ENCODE peak calls at places on chromosome 6, in five cellular contexts. P, I, T, B and C are unnamed samples.

GRCh38 chr6:53043626-53044025 is 21.6 kb upstream of the FBXO9 start:
- DNase-seq in P (peak), I (no peak), T (no peak), B (peak), C (peak)

GRCh38 chr6:156013155-156013554 is 557.5 kb upstream of the NOX3 start:
- DNase-seq in P (peak), I (no peak), T (no peak), B (no peak), C (peak)

GRCh38 chr6:109739671-109740070 is 48.6 kb downstream of the FIG4 start:
- DNase-seq in P (no peak), I (no peak), T (no peak), B (no peak), C (no peak)

GRCh38 chr6:170522565-170523183 is 30.4 kb downstream of the PSMB1 start:
- DNase-seq in P (no peak), I (peak), T (no peak), B (peak), C (peak)

GRCh38 chr6:499617-500016 is 108.1 kb downstream of the IRF4 start:
- DNase-seq in P (no peak), I (no peak), T (no peak), B (no peak), C (no peak)

GRCh38 chr6:166561766-166562165 is 24.7 kb downstream of the RAMACL start:
- DNase-seq in P (no peak), I (no peak), T (no peak), B (peak), C (peak)

GRCh38 chr6:136747538-136747937 is 44.7 kb downstream of the MAP3K5 start:
- DNase-seq in P (no peak), I (no peak), T (no peak), B (no peak), C (no peak)

GRCh38 chr6:126716826-126717514 is 377.1 kb downstream of the CENPW start:
- DNase-seq in P (peak), I (no peak), T (no peak), B (no peak), C (no peak)

GRCh38 chr6:56842602-56843475 is 112.1 kb upstream of the BEND6 start:
- DNase-seq in P (no peak), I (peak), T (peak), B (peak), C (peak)

GRCh38 chr6:473759-474453 is 82.4 kb downstream of the IRF4 start:
- DNase-seq in P (no peak), I (no peak), T (no peak), B (no peak), C (no peak)

GRCh38 chr6:169991031-169991390 is 239.6 kb downstream of the ERMARD start:
- DNase-seq in P (no peak), I (no peak), T (no peak), B (no peak), C (no peak)

GRCh38 chr6:22470454-22471368 is 98.7 kb upstream of the HDGFL1 start:
- DNase-seq in P (no peak), I (peak), T (peak), B (peak), C (peak)

GRCh38 chr6:169624785-169625184 is 77.0 kb downstream of the WDR27 start:
- DNase-seq in P (no peak), I (no peak), T (peak), B (no peak), C (no peak)

GRCh38 chr6:9583946-9584345 is 830.9 kb downstream of the TFAP2A start:
- DNase-seq in P (no peak), I (no peak), T (no peak), B (peak), C (peak)

GRCh38 chr6:30657454-30657853 is 10.5 kb downstream of the C6orf136 start:
- DNase-seq in P (no peak), I (no peak), T (no peak), B (no peak), C (no peak)

GRCh38 chr6:169931223-169931760 is 179.9 kb downstream of the ERMARD start:
- DNase-seq in P (no peak), I (no peak), T (no peak), B (no peak), C (no peak)

GRCh38 chr6:44093066-44093465 is 34.2 kb downstream of the MRPL14 start:
- DNase-seq in P (no peak), I (no peak), T (no peak), B (no peak), C (no peak)

GRCh38 chr6:159217595-159218275 is 48.5 kb downstream of the FNDC1 start:
- DNase-seq in P (peak), I (no peak), T (no peak), B (peak), C (peak)

GRCh38 chr6:90730191-90730673 is 143.4 kb upstream of the MAP3K7 start:
- DNase-seq in P (no peak), I (no peak), T (no peak), B (no peak), C (no peak)

GRCh38 chr6:43221046-43221773 is 8.1 kb downstream of the DNPH1 start:
- DNase-seq in P (no peak), I (peak), T (no peak), B (no peak), C (no peak)

GRCh38 chr6:7433211-7433610 is 43.6 kb downstream of the RIOK1 start:
- DNase-seq in P (no peak), I (no peak), T (no peak), B (no peak), C (peak)

GRCh38 chr6:139030539-139030938 is 2.0 kb downstream of the ABRACL start:
- DNase-seq in P (no peak), I (no peak), T (no peak), B (no peak), C (no peak)